ENCODE peak calls at places on chromosomes 7 and 10, in six cellular contexts. One of them, this sample, is unnamed.

GRCh38 chr7:141490474-141490873 is 60.7 kb upstream of the AGK start:
- DNase-seq in vagina: no peak
- DNase-seq in stomach: no peak
- DNase-seq in upper lobe of left lung: no peak
- DNase-seq in HCT116: no peak
- DNase-seq in transverse colon: no peak
- DNase-seq in this sample: no peak

GRCh38 chr7:55568613-55569268 is 3.6 kb downstream of the VOPP1 start:
- DNase-seq in vagina: no peak
- DNase-seq in stomach: no peak
- DNase-seq in upper lobe of left lung: no peak
- DNase-seq in HCT116: no peak
- DNase-seq in transverse colon: no peak
- DNase-seq in this sample: no peak

GRCh38 chr7:34365011-34365410 is 293.0 kb upstream of the NPSR1 start:
- DNase-seq in vagina: no peak
- DNase-seq in stomach: no peak
- DNase-seq in upper lobe of left lung: no peak
- DNase-seq in HCT116: no peak
- DNase-seq in transverse colon: no peak
- DNase-seq in this sample: no peak

GRCh38 chr10:33067481-33067880 is 109.5 kb upstream of the ITGB1 start:
- DNase-seq in vagina: no peak
- DNase-seq in stomach: no peak
- DNase-seq in upper lobe of left lung: no peak
- DNase-seq in HCT116: no peak
- DNase-seq in transverse colon: no peak
- DNase-seq in this sample: no peak

GRCh38 chr7:14690075-14690474 is 212.5 kb downstream of the DGKB start:
- DNase-seq in vagina: no peak
- DNase-seq in stomach: no peak
- DNase-seq in upper lobe of left lung: no peak
- DNase-seq in HCT116: no peak
- DNase-seq in transverse colon: no peak
- DNase-seq in this sample: no peak

GRCh38 chr7:47636111-47636692 is 54.3 kb upstream of the TNS3 start:
- DNase-seq in vagina: no peak
- DNase-seq in stomach: no peak
- DNase-seq in upper lobe of left lung: no peak
- DNase-seq in HCT116: no peak
- DNase-seq in transverse colon: no peak
- DNase-seq in this sample: no peak

GRCh38 chr10:18238875-18239485 is 98.8 kb downstream of the CACNB2 start:
- DNase-seq in vagina: peak; percentile 8
- DNase-seq in stomach: no peak
- DNase-seq in upper lobe of left lung: no peak
- DNase-seq in HCT116: peak; percentile 34
- DNase-seq in transverse colon: no peak
- DNase-seq in this sample: no peak

GRCh38 chr10:103513383-103514060 is 20.0 kb downstream of the NEURL1 start:
- DNase-seq in vagina: peak; percentile 77
- DNase-seq in stomach: no peak
- DNase-seq in upper lobe of left lung: peak; percentile 14
- DNase-seq in HCT116: no peak
- DNase-seq in transverse colon: no peak
- DNase-seq in this sample: peak; percentile 37

GRCh38 chr7:16660702-16661464 is 14.9 kb downstream of the BZW2 start:
- DNase-seq in vagina: no peak
- DNase-seq in stomach: no peak
- DNase-seq in upper lobe of left lung: no peak
- DNase-seq in HCT116: no peak
- DNase-seq in transverse colon: no peak
- DNase-seq in this sample: no peak

GRCh38 chr10:116742367-116743265 is at the start of gene HSPA12A:
- DNase-seq in vagina: no peak
- DNase-seq in stomach: peak; percentile 80
- DNase-seq in upper lobe of left lung: peak; percentile 85
- DNase-seq in HCT116: peak; percentile 50
- DNase-seq in transverse colon: peak; percentile 80
- DNase-seq in this sample: peak; percentile 74

GRCh38 chr7:77378584-77378983 is 37.6 kb downstream of the GSAP start:
- DNase-seq in vagina: no peak
- DNase-seq in stomach: no peak
- DNase-seq in upper lobe of left lung: no peak
- DNase-seq in HCT116: no peak
- DNase-seq in transverse colon: no peak
- DNase-seq in this sample: no peak

GRCh38 chr7:32881074-32881982 is 10.2 kb downstream of the KBTBD2 start:
- DNase-seq in vagina: no peak
- DNase-seq in stomach: no peak
- DNase-seq in upper lobe of left lung: no peak
- DNase-seq in HCT116: no peak
- DNase-seq in transverse colon: no peak
- DNase-seq in this sample: no peak

GRCh38 chr10:72248477-72249151 is 25.1 kb upstream of the DDIT4 start:
- DNase-seq in vagina: peak; percentile 98
- DNase-seq in stomach: peak; percentile 87
- DNase-seq in upper lobe of left lung: peak; percentile 94
- DNase-seq in HCT116: no peak
- DNase-seq in transverse colon: peak; percentile 90
- DNase-seq in this sample: peak; percentile 92

GRCh38 chr10:22932626-22933370 is 4.9 kb downstream of the ARMC3 start:
- DNase-seq in vagina: no peak
- DNase-seq in stomach: no peak
- DNase-seq in upper lobe of left lung: no peak
- DNase-seq in HCT116: no peak
- DNase-seq in transverse colon: no peak
- DNase-seq in this sample: no peak

GRCh38 chr10:27392606-27393005 is 111.5 kb upstream of the RAB18 start:
- DNase-seq in vagina: no peak
- DNase-seq in stomach: no peak
- DNase-seq in upper lobe of left lung: no peak
- DNase-seq in HCT116: no peak
- DNase-seq in transverse colon: no peak
- DNase-seq in this sample: no peak

GRCh38 chr7:15158141-15158810 is 255.7 kb upstream of the DGKB start:
- DNase-seq in vagina: no peak
- DNase-seq in stomach: no peak
- DNase-seq in upper lobe of left lung: no peak
- DNase-seq in HCT116: no peak
- DNase-seq in transverse colon: no peak
- DNase-seq in this sample: no peak

DNA sequence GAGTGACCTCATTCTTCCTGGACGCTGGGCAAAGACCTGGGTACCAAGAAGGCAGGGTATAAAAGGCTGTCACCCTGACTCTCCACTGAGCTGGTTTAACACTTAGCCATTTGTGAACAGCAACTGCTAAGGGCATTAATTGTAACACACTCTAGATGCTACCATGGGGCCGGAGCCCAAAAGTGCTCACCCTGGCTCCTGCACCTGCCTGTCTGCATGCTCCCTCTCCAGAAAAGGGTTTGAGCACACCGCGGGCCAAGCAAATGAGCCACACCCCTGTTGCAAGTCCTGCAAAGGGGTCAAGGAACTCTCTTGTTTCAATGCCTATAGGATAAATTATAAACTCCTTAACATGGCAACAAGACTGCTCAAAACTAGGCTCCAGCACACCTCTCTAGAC is 114.8 kb downstream of the TEX36 start:
- DNase-seq in vagina: no peak
- DNase-seq in stomach: no peak
- DNase-seq in upper lobe of left lung: no peak
- DNase-seq in HCT116: no peak
- DNase-seq in transverse colon: no peak
- DNase-seq in this sample: no peak
- TF ChIP-seq POLR2AphosphoS5 in vagina: no peak
- TF ChIP-seq POLR2AphosphoS5 in stomach: no peak
- TF ChIP-seq POLR2AphosphoS5 in upper lobe of left lung: no peak
- TF ChIP-seq POLR2AphosphoS5 in HCT116: no peak
- TF ChIP-seq POLR2AphosphoS5 in transverse colon: no peak
- TF ChIP-seq POLR2AphosphoS5 in this sample: no peak

DNA sequence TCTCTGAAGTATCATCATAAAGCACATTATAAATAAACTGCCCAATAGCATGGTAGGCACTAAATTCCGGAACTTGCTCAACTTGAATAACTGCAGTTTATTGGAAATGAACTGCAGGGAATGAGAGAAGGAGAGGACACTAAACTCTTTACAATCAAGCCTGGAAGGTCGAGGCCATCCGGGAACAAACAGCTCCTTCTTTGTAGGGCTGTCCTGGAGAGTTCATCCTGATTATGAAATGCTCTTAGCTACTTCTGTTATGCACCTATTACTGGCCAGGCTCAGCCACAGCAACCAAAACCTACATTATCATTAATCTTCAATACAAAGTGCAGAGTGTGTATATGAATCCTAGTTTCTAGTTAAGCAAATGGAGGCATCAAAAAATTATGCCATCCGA is 64.7 kb downstream of the PPP1R17 start:
- DNase-seq in vagina: no peak
- DNase-seq in stomach: no peak
- DNase-seq in upper lobe of left lung: no peak
- DNase-seq in HCT116: no peak
- DNase-seq in transverse colon: no peak
- DNase-seq in this sample: no peak
- H3K27me3 ChIP-seq in vagina: no peaks in the 10 kb centered on the region
- H3K27me3 ChIP-seq in stomach: no peaks in the 10 kb centered on the region
- H3K27me3 ChIP-seq in upper lobe of left lung: no peaks in the 10 kb centered on the region
- H3K27me3 ChIP-seq in HCT116: peaks cover 12% of the 10 kb centered on the region
- H3K27me3 ChIP-seq in transverse colon: no peaks in the 10 kb centered on the region
- H3K27me3 ChIP-seq in this sample: no peaks in the 10 kb centered on the region

GRCh38 chr7:151402029-151402835 is 7.6 kb downstream of the WDR86 start:
- DNase-seq in vagina: no peak
- DNase-seq in stomach: no peak
- DNase-seq in upper lobe of left lung: no peak
- DNase-seq in HCT116: no peak
- DNase-seq in transverse colon: no peak
- DNase-seq in this sample: no peak
- TF ChIP-seq POLR2AphosphoS5 in vagina: no peak
- TF ChIP-seq POLR2AphosphoS5 in stomach: no peak
- TF ChIP-seq POLR2AphosphoS5 in upper lobe of left lung: no peak
- TF ChIP-seq POLR2AphosphoS5 in HCT116: no peak
- TF ChIP-seq POLR2AphosphoS5 in transverse colon: no peak
- TF ChIP-seq POLR2AphosphoS5 in this sample: no peak

GRCh38 chr10:7945469-7946187 is 108.9 kb upstream of the GATA3 start:
- DNase-seq in vagina: no peak
- DNase-seq in stomach: no peak
- DNase-seq in upper lobe of left lung: no peak
- DNase-seq in HCT116: no peak
- DNase-seq in transverse colon: no peak
- DNase-seq in this sample: no peak
- H3K27me3 ChIP-seq in vagina: no peaks in the 10 kb centered on the region
- H3K27me3 ChIP-seq in stomach: no peaks in the 10 kb centered on the region
- H3K27me3 ChIP-seq in upper lobe of left lung: no peaks in the 10 kb centered on the region
- H3K27me3 ChIP-seq in HCT116: no peaks in the 10 kb centered on the region
- H3K27me3 ChIP-seq in transverse colon: no peaks in the 10 kb centered on the region
- H3K27me3 ChIP-seq in this sample: no peaks in the 10 kb centered on the region

DNA sequence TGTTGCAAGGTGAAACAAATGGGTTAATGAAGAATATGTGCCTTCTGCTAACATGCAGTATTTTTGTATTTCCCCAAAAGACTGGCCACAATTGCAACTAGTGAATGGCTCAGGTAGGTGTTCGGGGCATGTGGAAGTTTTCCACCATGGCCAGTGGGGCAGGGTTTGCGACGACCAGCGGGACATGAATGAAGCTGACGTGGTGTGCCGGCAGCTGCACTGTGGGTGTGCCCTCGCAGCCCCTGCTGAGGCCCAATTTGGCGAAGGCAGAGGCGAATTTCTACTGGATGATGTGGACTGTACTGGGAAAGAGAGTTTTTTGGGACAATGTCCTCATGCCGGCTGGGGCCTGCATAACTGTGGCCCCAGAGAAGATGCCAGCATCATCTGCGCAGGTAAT is 34.6 kb upstream of the C10orf120 start:
- DNase-seq in vagina: no peak
- DNase-seq in stomach: no peak
- DNase-seq in upper lobe of left lung: no peak
- DNase-seq in HCT116: no peak
- DNase-seq in transverse colon: no peak
- DNase-seq in this sample: no peak
- TF ChIP-seq POLR2AphosphoS5 in vagina: no peak
- TF ChIP-seq POLR2AphosphoS5 in stomach: no peak
- TF ChIP-seq POLR2AphosphoS5 in upper lobe of left lung: no peak
- TF ChIP-seq POLR2AphosphoS5 in HCT116: no peak
- TF ChIP-seq POLR2AphosphoS5 in transverse colon: no peak
- TF ChIP-seq POLR2AphosphoS5 in this sample: no peak